ENCODE peak calls at places on chromosome 3, in nine cellular contexts. One of them, this sample, is unnamed.

GRCh38 chr3:20396335-20396734 is 210.3 kb upstream of the SGO1 start:
- DNase-seq in lower lobe of right lung: no peak
- DNase-seq in pancreas: no peak
- DNase-seq in OCI-LY7: no peak
- DNase-seq in breast epithelium: no peak
- DNase-seq in psoas muscle: no peak
- DNase-seq in neuronal stem cell: no peak
- DNase-seq in right cardiac atrium: no peak
- DNase-seq in effector memory CD4-positive, alpha-beta T cell: no peak
- DNase-seq in this sample: no peak

GRCh38 chr3:172152294-172152649 is 112.9 kb downstream of the FNDC3B start:
- DNase-seq in effector memory CD4-positive, alpha-beta T cell: no peak
- DNase-seq in psoas muscle: no peak
- DNase-seq in breast epithelium: no peak
- DNase-seq in OCI-LY7: no peak
- DNase-seq in neuronal stem cell: no peak
- DNase-seq in pancreas: no peak
- DNase-seq in lower lobe of right lung: no peak
- DNase-seq in right cardiac atrium: no peak
- DNase-seq in this sample: no peak

GRCh38 chr3:4710191-4710590 is 217.0 kb downstream of the ITPR1 start:
- DNase-seq in lower lobe of right lung: no peak
- DNase-seq in neuronal stem cell: no peak
- DNase-seq in pancreas: no peak
- DNase-seq in right cardiac atrium: no peak
- DNase-seq in breast epithelium: no peak
- DNase-seq in effector memory CD4-positive, alpha-beta T cell: no peak
- DNase-seq in psoas muscle: no peak
- DNase-seq in OCI-LY7: no peak
- DNase-seq in this sample: no peak

GRCh38 chr3:97795951-97796350 is 25.9 kb upstream of the CRYBG3 start:
- DNase-seq in lower lobe of right lung: no peak
- DNase-seq in psoas muscle: no peak
- DNase-seq in right cardiac atrium: no peak
- DNase-seq in neuronal stem cell: no peak
- DNase-seq in pancreas: no peak
- DNase-seq in OCI-LY7: no peak
- DNase-seq in breast epithelium: no peak
- DNase-seq in effector memory CD4-positive, alpha-beta T cell: no peak
- DNase-seq in this sample: no peak

GRCh38 chr3:57919987-57920386 is 88.2 kb upstream of the FLNB start:
- DNase-seq in psoas muscle: no peak
- DNase-seq in pancreas: no peak
- DNase-seq in breast epithelium: no peak
- DNase-seq in effector memory CD4-positive, alpha-beta T cell: no peak
- DNase-seq in OCI-LY7: no peak
- DNase-seq in lower lobe of right lung: no peak
- DNase-seq in neuronal stem cell: no peak
- DNase-seq in right cardiac atrium: no peak
- DNase-seq in this sample: no peak

GRCh38 chr3:178059124-178059523 is 477.1 kb upstream of the KCNMB2 start:
- DNase-seq in psoas muscle: no peak
- DNase-seq in effector memory CD4-positive, alpha-beta T cell: no peak
- DNase-seq in right cardiac atrium: no peak
- DNase-seq in neuronal stem cell: no peak
- DNase-seq in OCI-LY7: no peak
- DNase-seq in pancreas: no peak
- DNase-seq in breast epithelium: no peak
- DNase-seq in lower lobe of right lung: no peak
- DNase-seq in this sample: no peak

GRCh38 chr3:62622553-62623174 is 249.3 kb upstream of the FEZF2 start:
- DNase-seq in neuronal stem cell: peak; percentile 58
- DNase-seq in breast epithelium: no peak
- DNase-seq in pancreas: no peak
- DNase-seq in effector memory CD4-positive, alpha-beta T cell: no peak
- DNase-seq in psoas muscle: no peak
- DNase-seq in right cardiac atrium: no peak
- DNase-seq in OCI-LY7: peak; percentile 66
- DNase-seq in lower lobe of right lung: no peak
- DNase-seq in this sample: no peak

GRCh38 chr3:137642831-137643230 is 121.3 kb upstream of the SOX14 start:
- DNase-seq in effector memory CD4-positive, alpha-beta T cell: no peak
- DNase-seq in breast epithelium: no peak
- DNase-seq in neuronal stem cell: no peak
- DNase-seq in pancreas: peak; percentile 22
- DNase-seq in OCI-LY7: no peak
- DNase-seq in right cardiac atrium: no peak
- DNase-seq in lower lobe of right lung: no peak
- DNase-seq in psoas muscle: no peak
- DNase-seq in this sample: no peak

GRCh38 chr3:188220097-188220788 is 66.3 kb downstream of the LPP start:
- DNase-seq in psoas muscle: no peak
- DNase-seq in right cardiac atrium: no peak
- DNase-seq in breast epithelium: no peak
- DNase-seq in lower lobe of right lung: no peak
- DNase-seq in effector memory CD4-positive, alpha-beta T cell: no peak
- DNase-seq in neuronal stem cell: no peak
- DNase-seq in OCI-LY7: no peak
- DNase-seq in pancreas: no peak
- DNase-seq in this sample: no peak

GRCh38 chr3:190265126-190265525 is 57.1 kb downstream of the CLDN1 start:
- DNase-seq in OCI-LY7: no peak
- DNase-seq in right cardiac atrium: no peak
- DNase-seq in neuronal stem cell: no peak
- DNase-seq in pancreas: no peak
- DNase-seq in effector memory CD4-positive, alpha-beta T cell: no peak
- DNase-seq in psoas muscle: no peak
- DNase-seq in breast epithelium: no peak
- DNase-seq in lower lobe of right lung: no peak
- DNase-seq in this sample: no peak

GRCh38 chr3:128575777-128576176 is 74.8 kb downstream of the RPN1 start:
- DNase-seq in effector memory CD4-positive, alpha-beta T cell: no peak
- DNase-seq in psoas muscle: no peak
- DNase-seq in OCI-LY7: no peak
- DNase-seq in breast epithelium: no peak
- DNase-seq in pancreas: no peak
- DNase-seq in right cardiac atrium: no peak
- DNase-seq in lower lobe of right lung: no peak
- DNase-seq in neuronal stem cell: no peak
- DNase-seq in this sample: no peak

GRCh38 chr3:177335728-177336127 is 138.4 kb upstream of the TBL1XR1 start:
- DNase-seq in neuronal stem cell: no peak
- DNase-seq in lower lobe of right lung: no peak
- DNase-seq in effector memory CD4-positive, alpha-beta T cell: no peak
- DNase-seq in psoas muscle: no peak
- DNase-seq in right cardiac atrium: no peak
- DNase-seq in breast epithelium: no peak
- DNase-seq in OCI-LY7: no peak
- DNase-seq in pancreas: no peak
- DNase-seq in this sample: no peak

GRCh38 chr3:32646761-32647160 is 38.2 kb upstream of the CNOT10 start:
- DNase-seq in breast epithelium: no peak
- DNase-seq in pancreas: no peak
- DNase-seq in psoas muscle: no peak
- DNase-seq in right cardiac atrium: no peak
- DNase-seq in effector memory CD4-positive, alpha-beta T cell: no peak
- DNase-seq in neuronal stem cell: no peak
- DNase-seq in OCI-LY7: no peak
- DNase-seq in lower lobe of right lung: no peak
- DNase-seq in this sample: no peak

GRCh38 chr3:55313701-55314100 is 173.4 kb downstream of the WNT5A start:
- DNase-seq in effector memory CD4-positive, alpha-beta T cell: no peak
- DNase-seq in neuronal stem cell: no peak
- DNase-seq in psoas muscle: no peak
- DNase-seq in right cardiac atrium: no peak
- DNase-seq in OCI-LY7: no peak
- DNase-seq in lower lobe of right lung: no peak
- DNase-seq in pancreas: no peak
- DNase-seq in breast epithelium: no peak
- DNase-seq in this sample: no peak

GRCh38 chr3:149588909-149589308 is 68.9 kb downstream of the WWTR1 start:
- DNase-seq in effector memory CD4-positive, alpha-beta T cell: no peak
- DNase-seq in pancreas: no peak
- DNase-seq in neuronal stem cell: no peak
- DNase-seq in lower lobe of right lung: no peak
- DNase-seq in right cardiac atrium: no peak
- DNase-seq in psoas muscle: no peak
- DNase-seq in OCI-LY7: no peak
- DNase-seq in breast epithelium: no peak
- DNase-seq in this sample: no peak
- H3K27ac ChIP-seq in effector memory CD4-positive, alpha-beta T cell: no peak overlapping the region
- H3K27ac ChIP-seq in pancreas: no peak overlapping the region
- H3K27ac ChIP-seq in neuronal stem cell: no peak overlapping the region
- H3K27ac ChIP-seq in lower lobe of right lung: peak overlapping the region; percentile 61
- H3K27ac ChIP-seq in right cardiac atrium: peak overlapping the region; percentile 61
- H3K27ac ChIP-seq in psoas muscle: peak overlapping the region; percentile 83
- H3K27ac ChIP-seq in OCI-LY7: no peak overlapping the region
- H3K27ac ChIP-seq in breast epithelium: no peak overlapping the region
- H3K27ac ChIP-seq in this sample: no peak overlapping the region

GRCh38 chr3:113223831-113224240 is 12.5 kb downstream of the BOC start:
- DNase-seq in breast epithelium: no peak
- DNase-seq in psoas muscle: no peak
- DNase-seq in effector memory CD4-positive, alpha-beta T cell: no peak
- DNase-seq in lower lobe of right lung: peak; percentile 54
- DNase-seq in pancreas: no peak
- DNase-seq in OCI-LY7: no peak
- DNase-seq in right cardiac atrium: peak; percentile 62
- DNase-seq in neuronal stem cell: no peak
- DNase-seq in this sample: no peak

GRCh38 chr3:113226491-113226890 is 15.1 kb downstream of the BOC start:
- DNase-seq in breast epithelium: no peak
- DNase-seq in neuronal stem cell: no peak
- DNase-seq in lower lobe of right lung: no peak
- DNase-seq in right cardiac atrium: no peak
- DNase-seq in effector memory CD4-positive, alpha-beta T cell: no peak
- DNase-seq in OCI-LY7: no peak
- DNase-seq in psoas muscle: no peak
- DNase-seq in pancreas: no peak
- DNase-seq in this sample: no peak

GRCh38 chr3:113225286-113225685 is 13.9 kb downstream of the BOC start:
- DNase-seq in effector memory CD4-positive, alpha-beta T cell: no peak
- DNase-seq in breast epithelium: no peak
- DNase-seq in OCI-LY7: no peak
- DNase-seq in neuronal stem cell: no peak
- DNase-seq in lower lobe of right lung: no peak
- DNase-seq in psoas muscle: no peak
- DNase-seq in right cardiac atrium: no peak
- DNase-seq in pancreas: no peak
- DNase-seq in this sample: no peak

GRCh38 chr3:113228969-113229368 is 17.6 kb downstream of the BOC start:
- DNase-seq in right cardiac atrium: no peak
- DNase-seq in effector memory CD4-positive, alpha-beta T cell: no peak
- DNase-seq in psoas muscle: no peak
- DNase-seq in OCI-LY7: no peak
- DNase-seq in pancreas: no peak
- DNase-seq in breast epithelium: no peak
- DNase-seq in lower lobe of right lung: no peak
- DNase-seq in neuronal stem cell: no peak
- DNase-seq in this sample: no peak

GRCh38 chr3:113227146-113227545 is 15.8 kb downstream of the BOC start:
- DNase-seq in right cardiac atrium: no peak
- DNase-seq in lower lobe of right lung: no peak
- DNase-seq in OCI-LY7: no peak
- DNase-seq in effector memory CD4-positive, alpha-beta T cell: no peak
- DNase-seq in psoas muscle: no peak
- DNase-seq in pancreas: no peak
- DNase-seq in neuronal stem cell: no peak
- DNase-seq in breast epithelium: no peak
- DNase-seq in this sample: no peak
- H3K27ac ChIP-seq in right cardiac atrium: no peak overlapping the region
- H3K27ac ChIP-seq in lower lobe of right lung: no peak overlapping the region
- H3K27ac ChIP-seq in OCI-LY7: no peak overlapping the region
- H3K27ac ChIP-seq in effector memory CD4-positive, alpha-beta T cell: no peak overlapping the region
- H3K27ac ChIP-seq in psoas muscle: no peak overlapping the region
- H3K27ac ChIP-seq in pancreas: no peak overlapping the region
- H3K27ac ChIP-seq in neuronal stem cell: no peak overlapping the region
- H3K27ac ChIP-seq in breast epithelium: peak overlapping the region; percentile 46
- H3K27ac ChIP-seq in this sample: no peak overlapping the region

GRCh38 chr3:52056968-52057805 is 816 bp upstream of the DUSP7 start:
- DNase-seq in lower lobe of right lung: peak; percentile 99
- DNase-seq in effector memory CD4-positive, alpha-beta T cell: peak; percentile 99
- DNase-seq in OCI-LY7: peak; percentile 99
- DNase-seq in neuronal stem cell: peak; percentile 98
- DNase-seq in psoas muscle: peak; percentile 100
- DNase-seq in breast epithelium: peak; percentile 99
- DNase-seq in right cardiac atrium: peak; percentile 100
- DNase-seq in pancreas: peak; percentile 100
- DNase-seq in this sample: peak; percentile 98

GRCh38 chr3:52057806-52058099 is 1.4 kb upstream of the DUSP7 start:
- DNase-seq in breast epithelium: no peak
- DNase-seq in lower lobe of right lung: no peak
- DNase-seq in pancreas: no peak
- DNase-seq in right cardiac atrium: no peak
- DNase-seq in effector memory CD4-positive, alpha-beta T cell: no peak
- DNase-seq in psoas muscle: no peak
- DNase-seq in neuronal stem cell: no peak
- DNase-seq in OCI-LY7: no peak
- DNase-seq in this sample: no peak

GRCh38 chr3:52056521-52056967 is at the start of gene DUSP7:
- DNase-seq in OCI-LY7: peak; percentile 84
- DNase-seq in right cardiac atrium: peak; percentile 92
- DNase-seq in lower lobe of right lung: peak; percentile 78
- DNase-seq in effector memory CD4-positive, alpha-beta T cell: peak; percentile 46
- DNase-seq in pancreas: peak; percentile 60
- DNase-seq in breast epithelium: no peak
- DNase-seq in psoas muscle: peak; percentile 86
- DNase-seq in neuronal stem cell: peak; percentile 81
- DNase-seq in this sample: peak; percentile 63

GRCh38 chr3:52059781-52060180 is 3.4 kb upstream of the DUSP7 start:
- DNase-seq in right cardiac atrium: no peak
- DNase-seq in neuronal stem cell: no peak
- DNase-seq in lower lobe of right lung: no peak
- DNase-seq in psoas muscle: no peak
- DNase-seq in OCI-LY7: no peak
- DNase-seq in breast epithelium: no peak
- DNase-seq in effector memory CD4-positive, alpha-beta T cell: no peak
- DNase-seq in pancreas: no peak
- DNase-seq in this sample: no peak

DNA sequence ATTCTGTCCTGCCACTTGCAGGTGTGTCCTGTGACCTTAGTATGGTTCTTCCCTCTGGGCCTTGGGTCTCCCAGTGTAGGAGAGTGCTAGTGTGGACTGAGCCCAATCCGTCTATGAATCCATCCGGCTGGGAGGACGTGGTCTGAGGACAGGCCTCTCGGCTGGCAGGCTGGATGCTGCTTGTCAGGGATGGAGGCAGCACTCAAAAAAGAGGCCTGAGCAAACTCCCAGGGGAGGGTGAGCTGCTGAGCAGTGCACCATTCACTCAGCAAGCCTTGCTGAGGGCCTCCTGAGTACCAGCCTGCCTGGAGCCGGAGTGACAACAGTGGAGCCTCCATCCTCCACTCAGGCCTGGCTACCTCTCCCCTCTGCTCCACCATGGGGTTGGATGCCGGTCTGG is 1.7 kb upstream of the DUSP7 start:
- DNase-seq in lower lobe of right lung: no peak
- DNase-seq in OCI-LY7: peak; percentile 36
- DNase-seq in pancreas: no peak
- DNase-seq in right cardiac atrium: no peak
- DNase-seq in breast epithelium: no peak
- DNase-seq in neuronal stem cell: no peak
- DNase-seq in effector memory CD4-positive, alpha-beta T cell: no peak
- DNase-seq in psoas muscle: no peak
- DNase-seq in this sample: no peak
- H3K27ac ChIP-seq in lower lobe of right lung: peak overlapping the region; percentile 90
- H3K27ac ChIP-seq in OCI-LY7: no peak overlapping the region
- H3K27ac ChIP-seq in pancreas: no peak overlapping the region
- H3K27ac ChIP-seq in right cardiac atrium: no peak overlapping the region
- H3K27ac ChIP-seq in breast epithelium: peak overlapping the region; percentile 92
- H3K27ac ChIP-seq in neuronal stem cell: no peak overlapping the region
- H3K27ac ChIP-seq in effector memory CD4-positive, alpha-beta T cell: peak overlapping the region; percentile 86
- H3K27ac ChIP-seq in psoas muscle: no peak overlapping the region
- H3K27ac ChIP-seq in this sample: no peak overlapping the region

GRCh38 chr3:170442945-170443344 is 24.3 kb downstream of the CLDN11 start:
- DNase-seq in breast epithelium: no peak
- DNase-seq in psoas muscle: no peak
- DNase-seq in right cardiac atrium: no peak
- DNase-seq in lower lobe of right lung: no peak
- DNase-seq in effector memory CD4-positive, alpha-beta T cell: no peak
- DNase-seq in OCI-LY7: no peak
- DNase-seq in neuronal stem cell: no peak
- DNase-seq in pancreas: no peak
- DNase-seq in this sample: no peak
- H3K27ac ChIP-seq in breast epithelium: no peak overlapping the region
- H3K27ac ChIP-seq in psoas muscle: no peak overlapping the region
- H3K27ac ChIP-seq in right cardiac atrium: no peak overlapping the region
- H3K27ac ChIP-seq in lower lobe of right lung: no peak overlapping the region
- H3K27ac ChIP-seq in effector memory CD4-positive, alpha-beta T cell: no peak overlapping the region
- H3K27ac ChIP-seq in OCI-LY7: no peak overlapping the region
- H3K27ac ChIP-seq in neuronal stem cell: no peak overlapping the region
- H3K27ac ChIP-seq in pancreas: no peak overlapping the region
- H3K27ac ChIP-seq in this sample: no peak overlapping the region